ENCODE peak calls at places on chromosomes 12 and 14, in six cellular contexts. L is neuronal stem cell, H is brain microvascular endothelial cell, Q is left ventricle myocardium inferior, Y is neural progenitor cell, F is HCT116. T is an unnamed sample. For H3K36me3, the result is how much of the 10 kb centered on the place peaks cover.

GRCh38 chr12:109357032-109357431 is 9.3 kb downstream of the MYO1H start:
- DNase-seq in L (no peak), H (no peak), Q (no peak), Y (no peak), F (no peak), T (no peak)

GRCh38 chr14:64220466-64220865 is 73.7 kb downstream of the ESR2 start:
- DNase-seq in L (no peak), H (no peak), Q (peak), Y (no peak), F (no peak), T (no peak)

GRCh38 chr12:62210422-62210821 is 49.8 kb upstream of the USP15 start:
- DNase-seq in L (peak), H (peak), Q (peak), Y (peak), F (peak), T (no peak)

GRCh38 chr14:50001146-50001998 is 108.5 kb downstream of the ARF6 start:
- DNase-seq in L (no peak), H (peak), Q (no peak), Y (no peak), F (peak), T (no peak)

GRCh38 chr12:108665608-108666202 is 32.0 kb upstream of the SELPLG start:
- DNase-seq in L (no peak), H (no peak), Q (no peak), Y (no peak), F (no peak), T (no peak)

GRCh38 chr14:36346052-36346451 is 25.6 kb upstream of the MBIP start:
- DNase-seq in L (no peak), H (no peak), Q (no peak), Y (no peak), F (no peak), T (no peak)

GRCh38 chr12:75888398-75888797 is 143.2 kb downstream of the PHLDA1 start:
- DNase-seq in L (no peak), H (no peak), Q (no peak), Y (no peak), F (no peak), T (no peak)

GRCh38 chr12:57152408-57153038 is 5.1 kb upstream of the LRP1-AS start:
- DNase-seq in L (no peak), H (no peak), Q (no peak), Y (no peak), F (no peak), T (no peak)

GRCh38 chr14:35355981-35356839 is 48.3 kb downstream of the NFKBIA start:
- DNase-seq in L (no peak), H (peak), Q (no peak), Y (no peak), F (peak), T (no peak)

GRCh38 chr14:54691525-54692260 is 124.8 kb downstream of the SAMD4A start:
- DNase-seq in L (peak), H (peak), Q (peak), Y (peak), F (peak), T (peak)

GRCh38 chr12:92469837-92470236 is 233.0 kb upstream of the PLEKHG7 start:
- DNase-seq in L (no peak), H (peak), Q (peak), Y (no peak), F (no peak), T (no peak)

GRCh38 chr12:104747956-104748355 is 210.1 kb downstream of the SLC41A2 start:
- DNase-seq in L (no peak), H (no peak), Q (no peak), Y (no peak), F (no peak), T (no peak)

GRCh38 chr14:54446201-54446693 is 5.1 kb upstream of the CNIH1 start:
- DNase-seq in L (no peak), H (no peak), Q (no peak), Y (no peak), F (no peak), T (no peak)

GRCh38 chr12:62933220-62933870 is 1.6 kb downstream of the PPM1H start:
- DNase-seq in L (no peak), H (no peak), Q (peak), Y (peak), F (no peak), T (no peak)

GRCh38 chr14:22391908-22392307 is 197.1 kb downstream of the DAD1 start:
- DNase-seq in L (peak), H (peak), Q (peak), Y (peak), F (peak), T (peak)

GRCh38 chr14:39229601-39230110 is 4.1 kb upstream of the MIA2 start:
- DNase-seq in L (no peak), H (no peak), Q (no peak), Y (no peak), F (no peak), T (no peak)

GRCh38 chr14:101704140-101704539 is 57.4 kb upstream of the PPP2R5C start:
- DNase-seq in L (no peak), H (no peak), Q (no peak), Y (no peak), F (no peak), T (no peak)

GRCh38 chr12:3574986-3575385 is 84.0 kb downstream of the PRMT8 start:
- DNase-seq in L (no peak), H (no peak), Q (no peak), Y (peak), F (no peak), T (no peak)

GRCh38 chr12:52439845-52440244 is 5.7 kb upstream of the KRT75 start:
- DNase-seq in L (no peak), H (no peak), Q (no peak), Y (no peak), F (no peak), T (no peak)

GRCh38 chr12:113748707-113749432 is 217.3 kb downstream of the RBM19 start:
- DNase-seq in L (no peak), H (no peak), Q (no peak), Y (no peak), F (no peak), T (no peak)

GRCh38 chr12:34398706-34399630 is 376.7 kb downstream of the ALG10 start:
- DNase-seq in L (no peak), H (no peak), Q (peak), Y (no peak), F (no peak), T (no peak)

GRCh38 chr12:106732890-106733289 is 41.6 kb upstream of the RIC8B start:
- DNase-seq in L (no peak), H (no peak), Q (no peak), Y (no peak), F (no peak), T (no peak)

GRCh38 chr14:79856357-79856756 is 354.9 kb downstream of the DIO2 start:
- DNase-seq in L (no peak), H (peak), Q (no peak), Y (no peak), F (no peak), T (no peak)

GRCh38 chr14:104780513-104781030 is 15.0 kb downstream of the AKT1 start:
- DNase-seq in L (no peak), H (no peak), Q (no peak), Y (no peak), F (no peak), T (no peak)

GRCh38 chr12:68349083-68349700 is 17.0 kb upstream of the MDM1 start:
- DNase-seq in L (no peak), H (no peak), Q (no peak), Y (peak), F (no peak), T (no peak)

GRCh38 chr12:50224026-50224692 is 57.0 kb upstream of the CERS5 start:
- DNase-seq in L (no peak), H (peak), Q (no peak), Y (peak), F (peak), T (no peak)

GRCh38 chr14:51517116-51517515 is 134.6 kb upstream of the FRMD6 start:
- DNase-seq in L (no peak), H (no peak), Q (no peak), Y (no peak), F (no peak), T (no peak)

GRCh38 chr12:119547016-119547415 is 46.6 kb upstream of the TMEM233 start:
- DNase-seq in L (no peak), H (no peak), Q (no peak), Y (no peak), F (no peak), T (no peak)

GRCh38 chr14:23041729-23042128 is 283 bp upstream of the PSMB11 start:
- DNase-seq in L (no peak), H (no peak), Q (no peak), Y (no peak), F (no peak), T (no peak)

GRCh38 chr12:76266797-76267196 is 81.4 kb downstream of the BBS10 start:
- DNase-seq in L (no peak), H (peak), Q (peak), Y (no peak), F (no peak), T (no peak)

GRCh38 chr12:39814626-39815025 is 195.0 kb upstream of the ABCD2 start:
- DNase-seq in L (no peak), H (no peak), Q (no peak), Y (no peak), F (no peak), T (no peak)

GRCh38 chr14:77490347-77490986 is 8.1 kb downstream of the ISM2 start:
- DNase-seq in L (no peak), H (no peak), Q (no peak), Y (no peak), F (no peak), T (no peak)

GRCh38 chr12:52686063-52686462 is 5.9 kb upstream of the KRT1 start:
- DNase-seq in L (no peak), H (no peak), Q (no peak), Y (no peak), F (no peak), T (no peak)

GRCh38 chr12:96698521-96698920 is 208.5 kb upstream of the NEDD1 start:
- DNase-seq in L (no peak), H (no peak), Q (no peak), Y (no peak), F (no peak), T (no peak)

GRCh38 chr14:28671425-28671824 is 95.2 kb upstream of the FOXG1 start:
- DNase-seq in L (no peak), H (no peak), Q (no peak), Y (no peak), F (no peak), T (no peak)

GRCh38 chr14:74425525-74426201 is 347 bp downstream of the SYNDIG1L start:
- DNase-seq in L (peak), H (no peak), Q (peak), Y (peak), F (no peak), T (no peak)

GRCh38 chr14:33014710-33015109 is 76.0 kb downstream of the NPAS3 start:
- DNase-seq in L (no peak), H (no peak), Q (no peak), Y (peak), F (no peak), T (no peak)

GRCh38 chr12:132426349-132427176 is 63.4 kb upstream of the FBRSL1 start:
- DNase-seq in L (no peak), H (no peak), Q (no peak), Y (no peak), F (no peak), T (no peak)

GRCh38 chr12:132424118-132424438 is 65.9 kb upstream of the FBRSL1 start:
- DNase-seq in L (peak), H (no peak), Q (no peak), Y (peak), F (no peak), T (no peak)

GRCh38 chr12:132424811-132425210 is 65.1 kb upstream of the FBRSL1 start:
- DNase-seq in L (no peak), H (no peak), Q (no peak), Y (no peak), F (no peak), T (no peak)

GRCh38 chr12:132422057-132423043 is 67.6 kb upstream of the FBRSL1 start:
- DNase-seq in L (no peak), H (no peak), Q (no peak), Y (peak), F (no peak), T (no peak)

DNA sequence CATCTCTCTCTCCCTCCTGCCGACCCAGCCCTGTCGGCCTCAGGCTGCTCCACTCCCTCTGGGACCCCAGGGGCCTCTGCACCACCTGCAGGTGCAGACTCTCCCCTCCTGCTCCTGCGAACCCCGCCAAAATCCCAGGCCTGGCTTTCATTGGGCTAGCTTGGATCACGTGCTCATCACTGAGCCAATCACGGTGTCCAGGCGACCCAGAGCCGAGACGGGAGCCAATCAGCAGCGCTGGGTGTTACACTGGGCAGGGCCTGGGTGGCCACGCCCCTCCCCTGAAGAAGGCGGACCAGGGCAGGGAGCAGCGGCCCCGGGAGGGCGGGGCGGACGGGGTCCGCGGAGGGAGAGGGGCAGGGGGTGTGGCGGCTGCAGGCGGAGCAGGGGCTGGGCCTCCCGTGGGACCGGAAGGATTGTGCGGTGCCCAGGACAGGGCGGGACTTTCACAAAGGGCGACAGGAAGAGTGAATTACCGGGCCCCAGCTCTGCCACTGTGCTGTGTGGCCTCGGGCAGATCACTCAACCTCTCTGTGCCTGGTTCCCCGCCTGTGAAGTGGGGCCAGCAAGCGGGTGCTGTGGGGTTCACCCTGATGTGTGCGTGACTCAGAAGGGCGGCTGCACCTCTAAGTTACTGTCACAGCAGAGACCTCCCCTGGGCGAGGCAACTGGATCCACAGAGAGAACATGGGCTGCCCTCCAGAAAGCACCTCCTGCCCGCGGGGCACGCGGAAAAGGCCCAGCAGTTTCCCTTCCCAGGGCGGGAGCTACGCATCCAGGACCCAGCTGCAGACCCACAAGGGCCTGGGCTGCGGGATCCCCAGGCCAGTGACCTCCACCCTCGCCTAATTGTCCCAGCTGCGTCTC is 66.5 kb upstream of the FBRSL1 start:
- DNase-seq in L (no peak), H (no peak), Q (no peak), Y (peak), F (no peak), T (no peak)
- H3K4me3 ChIP-seq in L (no peak), H (no peak), Q (no peak), Y (no peak), F (no peak), T (no peak)

GRCh38 chr14:94049625-94050023 is 23.5 kb downstream of the OTUB2 start:
- DNase-seq in L (no peak), H (no peak), Q (no peak), Y (no peak), F (no peak), T (no peak)
- H3K36me3 ChIP-seq in L (under half), H (under half), Q (half or more), Y (under half), F (under half), T (under half)

DNA sequence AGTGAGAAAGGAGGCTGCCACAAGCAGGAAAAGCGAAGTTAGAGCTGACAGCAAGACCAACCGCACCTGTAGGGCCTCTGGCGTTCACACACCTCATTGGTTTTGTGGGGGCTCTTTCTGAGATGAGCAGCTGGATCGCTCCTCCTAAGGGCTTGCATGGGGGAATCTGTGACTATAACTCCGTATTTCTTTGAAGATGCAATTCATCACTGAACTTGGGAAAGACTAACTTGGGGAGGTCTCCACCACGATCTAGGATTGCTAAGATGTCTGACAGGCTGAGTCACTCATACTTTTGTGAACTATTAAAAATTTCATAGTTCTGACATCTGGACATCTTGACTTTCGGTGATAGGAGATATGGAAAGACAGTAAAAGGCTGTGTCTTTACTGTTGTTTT is 173.6 kb downstream of the ETV6 start:
- DNase-seq in L (no peak), H (peak), Q (no peak), Y (no peak), F (no peak), T (no peak)
- H3K27ac ChIP-seq in L (peak), H (peak), Q (no peak), Y (peak), F (no peak), T (no peak)

GRCh38 chr12:118357327-118358007 is 15.2 kb downstream of the TAOK3 start:
- DNase-seq in L (no peak), H (peak), Q (no peak), Y (no peak), F (peak), T (no peak)
- H3K4me3 ChIP-seq in L (no peak), H (no peak), Q (peak), Y (no peak), F (peak), T (no peak)

GRCh38 chr12:46368684-46369083 is 3.9 kb downstream of the SLC38A2 start:
- DNase-seq in L (no peak), H (no peak), Q (no peak), Y (no peak), F (no peak), T (no peak)
- H3K36me3 ChIP-seq in L (under half), H (half or more), Q (half or more), Y (half or more), F (half or more), T (under half)

DNA sequence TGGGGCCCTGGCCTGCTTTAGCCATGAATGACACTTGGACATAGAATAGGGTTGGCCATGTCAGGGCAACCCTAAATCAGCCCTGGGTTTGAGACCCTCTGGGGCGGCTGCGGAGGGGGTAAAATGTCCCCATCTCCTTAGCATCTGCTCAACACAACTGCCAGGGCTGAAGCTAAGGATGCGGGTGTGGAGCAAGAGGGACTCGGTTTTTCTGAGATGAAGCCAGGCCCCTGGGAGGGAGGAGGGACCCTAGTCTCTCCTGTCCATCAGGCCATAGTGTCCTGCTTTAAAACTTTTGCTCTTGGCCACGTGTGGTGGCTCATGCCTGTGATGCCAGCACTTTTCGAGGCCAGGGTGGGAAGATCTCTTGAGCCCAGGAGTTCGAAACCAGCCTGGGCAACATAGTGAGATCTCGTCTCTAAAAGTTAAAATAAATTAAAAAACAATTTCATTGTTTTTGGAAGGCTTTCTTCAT is 778 bp upstream of the C1R start:
- DNase-seq in L (no peak), H (no peak), Q (no peak), Y (no peak), F (no peak), T (no peak)
- H3K27ac ChIP-seq in L (no peak), H (no peak), Q (peak), Y (no peak), F (no peak), T (no peak)

GRCh38 chr12:78703820-78704525 is 160.6 kb upstream of the SYT1 start:
- DNase-seq in L (no peak), H (peak), Q (no peak), Y (no peak), F (peak), T (no peak)
- H3K4me3 ChIP-seq in L (no peak), H (no peak), Q (no peak), Y (no peak), F (peak), T (no peak)

GRCh38 chr12:130014485-130014807 is 110.6 kb upstream of the TMEM132D start:
- DNase-seq in L (peak), H (no peak), Q (no peak), Y (peak), F (no peak), T (no peak)
- H3K36me3 ChIP-seq in L (under half), H (under half), Q (under half), Y (under half), F (under half), T (under half)

GRCh38 chr14:68528031-68528687 is 264.7 kb downstream of the ZFP36L1 start:
- DNase-seq in L (no peak), H (no peak), Q (no peak), Y (no peak), F (no peak), T (no peak)

GRCh38 chr14:68525516-68525915 is 267.4 kb downstream of the ZFP36L1 start:
- DNase-seq in L (no peak), H (no peak), Q (no peak), Y (no peak), F (no peak), T (no peak)

GRCh38 chr14:68523994-68524725 is 268.7 kb downstream of the ZFP36L1 start:
- DNase-seq in L (no peak), H (no peak), Q (no peak), Y (no peak), F (no peak), T (no peak)

GRCh38 chr14:68527329-68527851 is 265.5 kb downstream of the ZFP36L1 start:
- DNase-seq in L (no peak), H (no peak), Q (no peak), Y (peak), F (no peak), T (no peak)

GRCh38 chr14:68526420-68527105 is 266.3 kb downstream of the ZFP36L1 start:
- DNase-seq in L (no peak), H (no peak), Q (no peak), Y (no peak), F (no peak), T (no peak)
- H3K27ac ChIP-seq in L (peak), H (no peak), Q (peak), Y (peak), F (peak), T (no peak)